ENCODE peak calls at places on chromosomes 1 and 21, in six cellular contexts. One of them, this sample, is unnamed.

GRCh38 chr1:99621340-99621901 is 24.5 kb upstream of the PALMD start:
- DNase-seq in substantia nigra: no peak
- DNase-seq in fibroblast of lung: no peak
- DNase-seq in brain microvascular endothelial cell: peak
- DNase-seq in ascending aorta: no peak
- DNase-seq in mammary epithelial cell: peak
- DNase-seq in this sample: no peak

GRCh38 chr1:232182206-232182605 is 447.7 kb downstream of the SIPA1L2 start:
- DNase-seq in substantia nigra: no peak
- DNase-seq in fibroblast of lung: no peak
- DNase-seq in brain microvascular endothelial cell: no peak
- DNase-seq in ascending aorta: no peak
- DNase-seq in mammary epithelial cell: no peak
- DNase-seq in this sample: no peak

GRCh38 chr1:61237147-61237546 is 154.8 kb downstream of the NFIA start:
- DNase-seq in substantia nigra: no peak
- DNase-seq in fibroblast of lung: no peak
- DNase-seq in brain microvascular endothelial cell: no peak
- DNase-seq in ascending aorta: no peak
- DNase-seq in mammary epithelial cell: no peak
- DNase-seq in this sample: no peak

GRCh38 chr1:1046243-1046642 is 26.3 kb downstream of the AGRN start:
- DNase-seq in substantia nigra: no peak
- DNase-seq in fibroblast of lung: no peak
- DNase-seq in brain microvascular endothelial cell: no peak
- DNase-seq in ascending aorta: no peak
- DNase-seq in mammary epithelial cell: no peak
- DNase-seq in this sample: no peak

GRCh38 chr1:23751050-23751814 is 8.0 kb downstream of the ELOA start:
- DNase-seq in substantia nigra: no peak
- DNase-seq in fibroblast of lung: peak
- DNase-seq in brain microvascular endothelial cell: peak
- DNase-seq in ascending aorta: no peak
- DNase-seq in mammary epithelial cell: peak
- DNase-seq in this sample: no peak

GRCh38 chr21:44734841-44735240 is 23.5 kb upstream of the TSPEAR start:
- DNase-seq in substantia nigra: no peak
- DNase-seq in fibroblast of lung: no peak
- DNase-seq in brain microvascular endothelial cell: no peak
- DNase-seq in ascending aorta: no peak
- DNase-seq in mammary epithelial cell: no peak
- DNase-seq in this sample: no peak

GRCh38 chr1:37776946-37777516 is 12.1 kb upstream of the EPHA10 start:
- DNase-seq in substantia nigra: no peak
- DNase-seq in fibroblast of lung: no peak
- DNase-seq in brain microvascular endothelial cell: no peak
- DNase-seq in ascending aorta: no peak
- DNase-seq in mammary epithelial cell: no peak
- DNase-seq in this sample: no peak

GRCh38 chr1:116414364-116414763 is 41.3 kb downstream of the ATP1A1 start:
- DNase-seq in substantia nigra: no peak
- DNase-seq in fibroblast of lung: no peak
- DNase-seq in brain microvascular endothelial cell: no peak
- DNase-seq in ascending aorta: no peak
- DNase-seq in mammary epithelial cell: no peak
- DNase-seq in this sample: no peak

GRCh38 chr1:203665986-203666385 is 39.4 kb downstream of the ATP2B4 start:
- DNase-seq in substantia nigra: no peak
- DNase-seq in fibroblast of lung: no peak
- DNase-seq in brain microvascular endothelial cell: no peak
- DNase-seq in ascending aorta: no peak
- DNase-seq in mammary epithelial cell: peak
- DNase-seq in this sample: no peak

GRCh38 chr1:61477301-61477700 is 247.6 kb downstream of the TM2D1 start:
- DNase-seq in substantia nigra: no peak
- DNase-seq in fibroblast of lung: no peak
- DNase-seq in brain microvascular endothelial cell: no peak
- DNase-seq in ascending aorta: no peak
- DNase-seq in mammary epithelial cell: no peak
- DNase-seq in this sample: no peak

GRCh38 chr1:68198752-68199151 is 33.6 kb downstream of the WLS start:
- DNase-seq in substantia nigra: no peak
- DNase-seq in fibroblast of lung: no peak
- DNase-seq in brain microvascular endothelial cell: no peak
- DNase-seq in ascending aorta: no peak
- DNase-seq in mammary epithelial cell: peak
- DNase-seq in this sample: no peak

GRCh38 chr1:11842154-11843041 is 5.2 kb downstream of the NPPA start:
- DNase-seq in substantia nigra: no peak
- DNase-seq in fibroblast of lung: peak
- DNase-seq in brain microvascular endothelial cell: peak
- DNase-seq in ascending aorta: no peak
- DNase-seq in mammary epithelial cell: no peak
- DNase-seq in this sample: no peak

GRCh38 chr1:233109121-233109520 is 158.7 kb downstream of the NTPCR start:
- DNase-seq in substantia nigra: no peak
- DNase-seq in fibroblast of lung: no peak
- DNase-seq in brain microvascular endothelial cell: no peak
- DNase-seq in ascending aorta: no peak
- DNase-seq in mammary epithelial cell: no peak
- DNase-seq in this sample: no peak

GRCh38 chr1:66606359-66607142 is 72.6 kb downstream of the SGIP1 start:
- DNase-seq in substantia nigra: no peak
- DNase-seq in fibroblast of lung: no peak
- DNase-seq in brain microvascular endothelial cell: no peak
- DNase-seq in ascending aorta: no peak
- DNase-seq in mammary epithelial cell: no peak
- DNase-seq in this sample: no peak

GRCh38 chr21:44983421-44984206 is 43.8 kb downstream of the SLX9 start:
- DNase-seq in substantia nigra: no peak
- DNase-seq in fibroblast of lung: no peak
- DNase-seq in brain microvascular endothelial cell: no peak
- DNase-seq in ascending aorta: no peak
- DNase-seq in mammary epithelial cell: no peak
- DNase-seq in this sample: peak

GRCh38 chr1:19683351-19683750 is 18.7 kb downstream of the HTR6 start:
- DNase-seq in substantia nigra: no peak
- DNase-seq in fibroblast of lung: no peak
- DNase-seq in brain microvascular endothelial cell: no peak
- DNase-seq in ascending aorta: no peak
- DNase-seq in mammary epithelial cell: no peak
- DNase-seq in this sample: no peak

GRCh38 chr1:100304227-100304626 is 38.2 kb downstream of the RTCA start:
- DNase-seq in substantia nigra: no peak
- DNase-seq in fibroblast of lung: no peak
- DNase-seq in brain microvascular endothelial cell: no peak
- DNase-seq in ascending aorta: no peak
- DNase-seq in mammary epithelial cell: no peak
- DNase-seq in this sample: no peak

GRCh38 chr1:113871597-113872113 is at the start of gene PTPN22:
- DNase-seq in substantia nigra: no peak
- DNase-seq in fibroblast of lung: peak
- DNase-seq in brain microvascular endothelial cell: peak
- DNase-seq in ascending aorta: peak
- DNase-seq in mammary epithelial cell: peak
- DNase-seq in this sample: no peak

GRCh38 chr1:222000131-222000530 is 258.2 kb upstream of the DUSP10 start:
- DNase-seq in substantia nigra: no peak
- DNase-seq in fibroblast of lung: no peak
- DNase-seq in brain microvascular endothelial cell: no peak
- DNase-seq in ascending aorta: no peak
- DNase-seq in mammary epithelial cell: no peak
- DNase-seq in this sample: no peak

GRCh38 chr21:20443558-20444155 is 554.6 kb upstream of the NCAM2 start:
- DNase-seq in substantia nigra: no peak
- DNase-seq in fibroblast of lung: no peak
- DNase-seq in brain microvascular endothelial cell: no peak
- DNase-seq in ascending aorta: no peak
- DNase-seq in mammary epithelial cell: no peak
- DNase-seq in this sample: no peak

GRCh38 chr1:153617677-153618076 is 1.6 kb upstream of the S100A14 start:
- DNase-seq in substantia nigra: no peak
- DNase-seq in fibroblast of lung: peak
- DNase-seq in brain microvascular endothelial cell: no peak
- DNase-seq in ascending aorta: no peak
- DNase-seq in mammary epithelial cell: peak
- DNase-seq in this sample: peak

GRCh38 chr1:244761279-244761678 is 74.2 kb upstream of the COX20 start:
- DNase-seq in substantia nigra: no peak
- DNase-seq in fibroblast of lung: no peak
- DNase-seq in brain microvascular endothelial cell: no peak
- DNase-seq in ascending aorta: no peak
- DNase-seq in mammary epithelial cell: no peak
- DNase-seq in this sample: no peak

GRCh38 chr1:65470766-65471165 is 50.3 kb downstream of the LEPR start:
- DNase-seq in substantia nigra: no peak
- DNase-seq in fibroblast of lung: peak
- DNase-seq in brain microvascular endothelial cell: no peak
- DNase-seq in ascending aorta: no peak
- DNase-seq in mammary epithelial cell: no peak
- DNase-seq in this sample: no peak

GRCh38 chr1:181592261-181592859 is 109.0 kb downstream of the CACNA1E start:
- DNase-seq in substantia nigra: no peak
- DNase-seq in fibroblast of lung: no peak
- DNase-seq in brain microvascular endothelial cell: no peak
- DNase-seq in ascending aorta: no peak
- DNase-seq in mammary epithelial cell: no peak
- DNase-seq in this sample: no peak

GRCh38 chr1:108961752-108962486 is 1.4 kb downstream of the CLCC1 start:
- DNase-seq in substantia nigra: no peak
- DNase-seq in fibroblast of lung: no peak
- DNase-seq in brain microvascular endothelial cell: no peak
- DNase-seq in ascending aorta: no peak
- DNase-seq in mammary epithelial cell: no peak
- DNase-seq in this sample: no peak

GRCh38 chr1:201335174-201335870 is 42.2 kb downstream of the TNNT2 start:
- DNase-seq in substantia nigra: no peak
- DNase-seq in fibroblast of lung: no peak
- DNase-seq in brain microvascular endothelial cell: no peak
- DNase-seq in ascending aorta: no peak
- DNase-seq in mammary epithelial cell: peak
- DNase-seq in this sample: no peak

GRCh38 chr1:240385985-240386978 is 225.7 kb downstream of the GREM2 start:
- DNase-seq in substantia nigra: no peak
- DNase-seq in fibroblast of lung: peak
- DNase-seq in brain microvascular endothelial cell: peak
- DNase-seq in ascending aorta: no peak
- DNase-seq in mammary epithelial cell: no peak
- DNase-seq in this sample: no peak

GRCh38 chr1:176480750-176481149 is 17.8 kb downstream of the PAPPA2 start:
- DNase-seq in substantia nigra: no peak
- DNase-seq in fibroblast of lung: no peak
- DNase-seq in brain microvascular endothelial cell: no peak
- DNase-seq in ascending aorta: no peak
- DNase-seq in mammary epithelial cell: no peak
- DNase-seq in this sample: no peak
- H3K27ac ChIP-seq in substantia nigra: no peak
- H3K27ac ChIP-seq in fibroblast of lung: no peak
- H3K27ac ChIP-seq in brain microvascular endothelial cell: no peak
- H3K27ac ChIP-seq in ascending aorta: no peak
- H3K27ac ChIP-seq in mammary epithelial cell: no peak
- H3K27ac ChIP-seq in this sample: no peak

GRCh38 chr1:212628813-212629415 is 20.4 kb downstream of the ATF3 start:
- DNase-seq in substantia nigra: no peak
- DNase-seq in fibroblast of lung: no peak
- DNase-seq in brain microvascular endothelial cell: no peak
- DNase-seq in ascending aorta: no peak
- DNase-seq in mammary epithelial cell: no peak
- DNase-seq in this sample: no peak

GRCh38 chr1:212630159-212630900 is 21.8 kb downstream of the ATF3 start:
- DNase-seq in substantia nigra: peak
- DNase-seq in fibroblast of lung: peak
- DNase-seq in brain microvascular endothelial cell: no peak
- DNase-seq in ascending aorta: peak
- DNase-seq in mammary epithelial cell: no peak
- DNase-seq in this sample: peak

GRCh38 chr1:212625781-212626450 is 17.4 kb downstream of the ATF3 start:
- DNase-seq in substantia nigra: no peak
- DNase-seq in fibroblast of lung: no peak
- DNase-seq in brain microvascular endothelial cell: no peak
- DNase-seq in ascending aorta: no peak
- DNase-seq in mammary epithelial cell: no peak
- DNase-seq in this sample: no peak

GRCh38 chr1:212629450-212630158 is 21.0 kb downstream of the ATF3 start:
- DNase-seq in substantia nigra: no peak
- DNase-seq in fibroblast of lung: no peak
- DNase-seq in brain microvascular endothelial cell: no peak
- DNase-seq in ascending aorta: no peak
- DNase-seq in mammary epithelial cell: no peak
- DNase-seq in this sample: no peak

DNA sequence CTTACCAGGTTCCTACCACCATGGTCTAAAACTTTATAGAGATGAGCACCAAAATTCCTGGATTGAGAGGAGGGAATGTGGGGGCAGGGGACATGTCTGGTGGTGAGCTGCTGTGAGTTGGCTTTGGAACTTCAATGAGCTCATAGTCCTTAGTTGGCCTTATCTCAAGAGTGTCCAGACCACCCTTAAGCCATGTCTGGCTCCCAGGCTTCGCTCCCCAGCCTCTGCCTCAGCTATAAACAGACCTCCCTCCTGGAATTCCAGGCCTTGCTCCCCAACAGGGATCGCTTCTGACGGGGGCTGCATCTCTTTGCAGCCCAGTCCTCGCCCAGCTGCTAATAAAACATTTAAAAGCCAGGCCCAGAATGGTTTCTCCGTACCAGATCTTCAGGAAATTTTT is 19.5 kb downstream of the ATF3 start:
- DNase-seq in substantia nigra: no peak
- DNase-seq in fibroblast of lung: no peak
- DNase-seq in brain microvascular endothelial cell: no peak
- DNase-seq in ascending aorta: no peak
- DNase-seq in mammary epithelial cell: no peak
- DNase-seq in this sample: no peak
- H3K27ac ChIP-seq in substantia nigra: no peak
- H3K27ac ChIP-seq in fibroblast of lung: no peak
- H3K27ac ChIP-seq in brain microvascular endothelial cell: no peak
- H3K27ac ChIP-seq in ascending aorta: no peak
- H3K27ac ChIP-seq in mammary epithelial cell: no peak
- H3K27ac ChIP-seq in this sample: no peak

GRCh38 chr1:229127301-229127700 is 143.6 kb upstream of the RAB4A start:
- DNase-seq in substantia nigra: no peak
- DNase-seq in fibroblast of lung: no peak
- DNase-seq in brain microvascular endothelial cell: peak
- DNase-seq in ascending aorta: no peak
- DNase-seq in mammary epithelial cell: peak
- DNase-seq in this sample: no peak
- H3K27ac ChIP-seq in substantia nigra: no peak
- H3K27ac ChIP-seq in fibroblast of lung: no peak
- H3K27ac ChIP-seq in brain microvascular endothelial cell: no peak
- H3K27ac ChIP-seq in ascending aorta: no peak
- H3K27ac ChIP-seq in mammary epithelial cell: no peak
- H3K27ac ChIP-seq in this sample: no peak

GRCh38 chr1:205662135-205662725 is 18.1 kb downstream of the SLC45A3 start:
- DNase-seq in substantia nigra: no peak
- DNase-seq in fibroblast of lung: no peak
- DNase-seq in brain microvascular endothelial cell: no peak
- DNase-seq in ascending aorta: no peak
- DNase-seq in mammary epithelial cell: no peak
- DNase-seq in this sample: no peak
- H3K27ac ChIP-seq in substantia nigra: peak
- H3K27ac ChIP-seq in fibroblast of lung: no peak
- H3K27ac ChIP-seq in brain microvascular endothelial cell: no peak
- H3K27ac ChIP-seq in ascending aorta: no peak
- H3K27ac ChIP-seq in mammary epithelial cell: no peak
- H3K27ac ChIP-seq in this sample: no peak

This sample was measured in psoas muscle.